ENCODE peak calls at places on chromosome 20, in eight cellular contexts. R is heart left ventricle; I is GM12878; C is CD8-positive, alpha-beta T cell; Y is HCT116; P is GM23248; U is small intestine; M is Panc1. J is an unnamed sample.

GRCh38 chr20:50111120-50111828 is 1.7 kb downstream of the UBE2V1 start:
- DNase-seq in R (no peak), I (no peak), C (no peak), Y (no peak), P (peak; percentile 93), U (peak; percentile 29), M (no peak), J (no peak)

GRCh38 chr20:1626528-1627192 is 6.9 kb upstream of the SIRPB1 start:
- DNase-seq in R (no peak), I (no peak), C (no peak), Y (no peak), P (no peak), U (no peak), M (no peak), J (no peak)

GRCh38 chr20:1368448-1369199 is 24.2 kb downstream of the FKBP1A start:
- DNase-seq in R (no peak), I (no peak), C (no peak), Y (no peak), P (peak; percentile 40), U (no peak), M (no peak), J (no peak)

GRCh38 chr20:1721687-1722512 is 64.3 kb upstream of the SIRPG start:
- DNase-seq in R (no peak), I (no peak), C (no peak), Y (no peak), P (no peak), U (no peak), M (no peak), J (no peak)

GRCh38 chr20:57509665-57510237 is 15.2 kb downstream of the CTCFL start:
- DNase-seq in R (no peak), I (no peak), C (no peak), Y (peak; percentile 16), P (peak; percentile 30), U (no peak), M (no peak), J (no peak)

GRCh38 chr20:10536531-10536930 is 101.4 kb downstream of the SLX4IP start:
- DNase-seq in R (no peak), I (no peak), C (no peak), Y (no peak), P (no peak), U (peak; percentile 23), M (no peak), J (no peak)

GRCh38 chr20:36117638-36118037 is 36.9 kb upstream of the EPB41L1 start:
- DNase-seq in R (no peak), I (no peak), C (no peak), Y (no peak), P (peak; percentile 40), U (no peak), M (no peak), J (no peak)

GRCh38 chr20:828987-829386 is 4.5 kb upstream of the FAM110A start:
- DNase-seq in R (no peak), I (no peak), C (no peak), Y (no peak), P (no peak), U (peak; percentile 83), M (no peak), J (no peak)

GRCh38 chr20:37384683-37385174 is 38.8 kb downstream of the SRC start:
- DNase-seq in R (peak; percentile 86), I (no peak), C (peak; percentile 65), Y (no peak), P (peak; percentile 83), U (no peak), M (no peak), J (no peak)

GRCh38 chr20:47356220-47356525 is 326 bp downstream of the ZMYND8 start:
- DNase-seq in R (no peak), I (no peak), C (no peak), Y (no peak), P (no peak), U (no peak), M (no peak), J (no peak)

GRCh38 chr20:52096117-52096516 is 95.5 kb downstream of the ZFP64 start:
- DNase-seq in R (no peak), I (no peak), C (no peak), Y (no peak), P (no peak), U (no peak), M (no peak), J (no peak)

GRCh38 chr20:19317240-19318069 is 105.0 kb downstream of the SLC24A3 start:
- DNase-seq in R (no peak), I (no peak), C (no peak), Y (no peak), P (no peak), U (peak; percentile 4), M (no peak), J (no peak)

GRCh38 chr20:3696200-3696599 is 14.4 kb upstream of the ADAM33 start:
- DNase-seq in R (no peak), I (no peak), C (no peak), Y (no peak), P (peak; percentile 9), U (peak; percentile 13), M (no peak), J (no peak)

GRCh38 chr20:33305591-33306057 is 22.6 kb downstream of the BPIFB1 start:
- DNase-seq in R (no peak), I (no peak), C (no peak), Y (peak; percentile 19), P (peak; percentile 47), U (no peak), M (no peak), J (no peak)

GRCh38 chr20:949717-950116 is 33.6 kb upstream of the ANGPT4 start:
- DNase-seq in R (no peak), I (no peak), C (no peak), Y (no peak), P (no peak), U (no peak), M (no peak), J (no peak)

GRCh38 chr20:63697357-63697867 is 960 bp downstream of the TNFRSF6B start:
- DNase-seq in R (no peak), I (no peak), C (no peak), Y (no peak), P (no peak), U (no peak), M (no peak), J (no peak)

GRCh38 chr20:22805219-22805618 is 220.8 kb upstream of the FOXA2 start:
- DNase-seq in R (no peak), I (no peak), C (no peak), Y (no peak), P (peak; percentile 78), U (no peak), M (no peak), J (no peak)

GRCh38 chr20:4063631-4064030 is 48.3 kb upstream of the RNF24 start:
- DNase-seq in R (no peak), I (no peak), C (no peak), Y (no peak), P (peak; percentile 45), U (no peak), M (no peak), J (no peak)

GRCh38 chr20:46010491-46011405 is 2.0 kb downstream of the MMP9 start:
- DNase-seq in R (peak; percentile 79), I (no peak), C (peak; percentile 80), Y (no peak), P (peak; percentile 25), U (no peak), M (no peak), J (no peak)

GRCh38 chr20:32386091-32386490 is 28.0 kb downstream of the ASXL1 start:
- DNase-seq in R (no peak), I (no peak), C (no peak), Y (no peak), P (peak; percentile 31), U (no peak), M (no peak), J (no peak)

DNA sequence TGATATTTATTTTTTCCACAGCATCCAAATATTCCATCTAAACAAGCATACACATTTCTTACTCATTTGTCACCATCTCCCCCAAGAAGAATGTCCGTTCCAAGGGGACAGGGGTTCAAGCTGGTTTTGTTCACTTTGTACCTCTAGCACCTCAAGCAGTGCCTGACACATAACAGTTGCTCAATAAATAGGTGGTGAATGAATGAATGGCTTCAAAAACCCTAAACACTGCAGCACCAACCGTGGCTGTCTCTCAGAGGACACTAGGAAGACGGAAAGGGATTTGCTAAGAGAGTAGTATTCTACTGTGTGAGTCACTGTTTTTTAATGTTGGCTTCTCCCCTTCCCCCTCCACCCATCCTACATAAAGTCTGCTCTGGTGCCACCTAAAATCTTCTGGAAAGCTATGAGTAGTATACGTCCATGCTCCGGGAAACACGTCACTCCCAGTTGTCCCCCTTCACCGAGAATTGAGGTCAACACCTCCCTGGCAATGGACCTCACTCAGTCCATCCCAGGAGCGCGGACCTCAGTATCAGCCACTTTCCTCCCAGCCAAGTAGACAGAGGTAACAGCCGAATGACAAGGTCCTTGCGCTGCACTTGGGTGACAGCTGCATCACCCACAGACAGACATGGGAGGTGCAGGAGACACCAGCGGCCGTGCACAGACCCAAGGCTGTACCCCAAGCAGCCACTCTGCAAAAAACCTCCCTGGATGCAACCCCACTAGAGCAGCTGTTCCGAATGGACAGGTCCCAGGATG is 107.4 kb downstream of the PREX1 start:
- DNase-seq in R (no peak), I (no peak), C (no peak), Y (no peak), P (peak; percentile 34), U (no peak), M (no peak), J (no peak)
- H3K4me1 ChIP-seq in R (peaks cover 22% of the 10 kb centered on the region), I (peaks cover 86% of the 10 kb centered on the region), C (peaks cover 85% of the 10 kb centered on the region), Y (no peaks in the 10 kb centered on the region), P (peaks cover 23% of the 10 kb centered on the region), U (no peaks in the 10 kb centered on the region), M (peaks cover 13% of the 10 kb centered on the region), J (peaks cover 59% of the 10 kb centered on the region)

DNA sequence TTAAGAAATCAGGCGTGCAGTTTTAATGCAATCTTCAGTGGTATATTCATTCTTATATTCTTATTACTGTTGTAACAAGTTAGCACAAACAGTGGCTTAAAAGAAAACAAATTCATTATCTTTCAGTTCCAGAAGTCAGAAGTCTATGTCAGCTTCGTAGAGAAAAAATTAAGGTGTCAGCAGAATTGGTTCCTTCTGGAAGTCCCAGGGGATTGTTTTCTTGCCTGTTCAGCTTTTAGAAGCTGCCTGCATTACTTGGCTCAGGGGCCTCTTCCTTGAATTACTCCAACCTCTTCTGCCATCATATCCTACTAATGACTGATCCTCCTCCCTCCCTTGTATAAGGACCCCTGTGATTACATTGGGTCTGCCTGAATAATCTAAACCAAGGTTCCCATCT is 243.9 kb downstream of the ZNF217 start:
- DNase-seq in R (no peak), I (no peak), C (no peak), Y (no peak), P (no peak), U (no peak), M (no peak), J (no peak)
- H3K27ac ChIP-seq in R (no peak overlapping the region), I (no peak overlapping the region), C (no peak overlapping the region), Y (no peak overlapping the region), P (no peak overlapping the region), U (no peak overlapping the region), M (no peak overlapping the region), J (no peak overlapping the region)

GRCh38 chr20:53831812-53832211 is 238.2 kb upstream of the ZNF217 start:
- DNase-seq in R (no peak), I (no peak), C (no peak), Y (no peak), P (no peak), U (no peak), M (no peak), J (no peak)
- H3K4me1 ChIP-seq in R (peaks cover 25% of the 10 kb centered on the region), I (peaks cover 53% of the 10 kb centered on the region), C (peaks cover 55% of the 10 kb centered on the region), Y (peaks cover 70% of the 10 kb centered on the region), P (peaks cover 38% of the 10 kb centered on the region), U (no peaks in the 10 kb centered on the region), M (peaks cover 40% of the 10 kb centered on the region), J (peaks cover 31% of the 10 kb centered on the region)

DNA sequence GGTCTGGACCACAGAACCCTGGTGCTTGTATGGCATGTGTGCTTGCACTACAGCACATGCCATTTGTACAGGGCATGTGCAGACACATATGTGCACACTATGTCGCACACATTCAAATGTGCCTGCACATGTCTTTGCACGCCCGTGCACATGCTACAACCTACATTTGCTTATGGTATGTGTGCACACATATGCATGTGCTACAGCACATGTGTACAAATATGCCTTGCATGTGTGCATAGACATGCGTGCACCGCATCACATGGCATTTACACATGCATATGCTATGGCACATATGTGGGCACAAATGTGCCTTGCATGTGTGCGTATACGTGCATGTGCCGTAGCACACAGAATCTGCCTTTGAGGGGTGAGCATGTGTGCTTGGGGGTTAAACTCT is 90.5 kb downstream of the DHX35 start:
- DNase-seq in R (no peak), I (no peak), C (no peak), Y (no peak), P (no peak), U (no peak), M (no peak), J (no peak)
- H3K27ac ChIP-seq in R (no peak overlapping the region), I (no peak overlapping the region), C (no peak overlapping the region), Y (no peak overlapping the region), P (no peak overlapping the region), U (no peak overlapping the region), M (no peak overlapping the region), J (no peak overlapping the region)